ENCODE peak calls at places on chromosomes 1 and 21, in ten cellular contexts. Q, W, A, E, Y, N, R, D, P and M are unnamed samples.

GRCh38 chr1:169750041-169750440 is 16.2 kb upstream of the SELE start:
- DNase-seq in A (no peak), Q (no peak), P (no peak), E (no peak), Y (no peak), W (no peak), D (no peak), R (no peak), N (no peak), M (no peak)

GRCh38 chr1:181647314-181648035 is 164.2 kb downstream of the CACNA1E start:
- DNase-seq in W (no peak), N (no peak), P (no peak), A (no peak), D (peak), E (no peak), Y (peak), Q (peak), R (peak), M (peak)

GRCh38 chr1:162315673-162316072 is 61.0 kb downstream of the SPATA46 start:
- DNase-seq in Q (no peak), P (no peak), D (no peak), Y (no peak), W (no peak), R (no peak), E (no peak), N (no peak), A (no peak), M (no peak)

GRCh38 chr1:172917972-172918371 is 132.8 kb downstream of the TNFSF18 start:
- DNase-seq in A (no peak), N (no peak), D (peak), Y (peak), W (no peak), P (no peak), Q (no peak), R (peak), E (peak), M (no peak)

GRCh38 chr1:154849645-154850131 is 20.4 kb downstream of the KCNN3 start:
- DNase-seq in N (no peak), E (no peak), A (peak), Y (no peak), P (no peak), W (no peak), R (no peak), D (no peak), Q (no peak), M (no peak)

GRCh38 chr1:77316006-77316405 is 34.2 kb downstream of the AK5 start:
- DNase-seq in P (no peak), W (no peak), Q (no peak), D (peak), N (no peak), R (peak), Y (no peak), E (no peak), A (no peak), M (no peak)

GRCh38 chr1:224851210-224851849 is 78.1 kb upstream of the DNAH14 start:
- DNase-seq in Y (peak), W (peak), N (peak), Q (peak), A (peak), P (no peak), D (peak), E (peak), R (peak), M (peak)

GRCh38 chr1:48019714-48020315 is 22.6 kb upstream of the TRABD2B start:
- DNase-seq in A (no peak), Q (no peak), D (peak), R (no peak), P (no peak), N (no peak), Y (no peak), W (peak), E (no peak), M (peak)

GRCh38 chr1:51330331-51331201 is at the start of gene TTC39A:
- DNase-seq in A (no peak), P (no peak), Y (peak), N (no peak), D (no peak), Q (no peak), E (peak), W (no peak), R (no peak), M (peak)

GRCh38 chr1:164720329-164721036 is 161.5 kb downstream of the PBX1 start:
- DNase-seq in N (no peak), R (no peak), Y (no peak), D (no peak), E (no peak), A (no peak), P (no peak), W (no peak), Q (no peak), M (peak)

GRCh38 chr1:213277036-213277435 is 226.0 kb downstream of the RPS6KC1 start:
- DNase-seq in R (no peak), N (no peak), E (no peak), Y (peak), P (no peak), A (no peak), D (no peak), W (no peak), Q (no peak), M (peak)

GRCh38 chr1:168640184-168640583 is 63.8 kb downstream of the XCL1 start:
- DNase-seq in D (no peak), Y (no peak), Q (no peak), N (no peak), E (no peak), R (no peak), W (no peak), A (no peak), P (no peak), M (no peak)

GRCh38 chr1:156136970-156137483 is 16.4 kb upstream of the SEMA4A start:
- DNase-seq in Y (no peak), Q (peak), A (no peak), N (no peak), R (no peak), W (no peak), P (no peak), E (peak), D (no peak), M (no peak)

GRCh38 chr1:68269637-68270430 is 37.5 kb upstream of the WLS start:
- DNase-seq in D (peak), W (no peak), E (peak), R (no peak), A (no peak), Y (peak), Q (no peak), P (no peak), N (no peak), M (no peak)

GRCh38 chr1:218592688-218593087 is 247.6 kb downstream of the TGFB2 start:
- DNase-seq in Y (no peak), E (no peak), A (no peak), P (no peak), Q (peak), N (no peak), R (peak), D (no peak), W (no peak), M (no peak)

GRCh38 chr1:234495231-234495990 is 16.4 kb upstream of the TARBP1 start:
- DNase-seq in N (no peak), Y (no peak), A (no peak), W (no peak), D (peak), R (peak), Q (no peak), P (no peak), E (no peak), M (no peak)

GRCh38 chr1:202189919-202190715 is 3.5 kb upstream of the LGR6 start:
- DNase-seq in Q (peak), A (no peak), N (no peak), W (no peak), E (no peak), R (peak), Y (peak), D (no peak), P (no peak), M (peak)

GRCh38 chr1:163561570-163562295 is 240.0 kb downstream of the NUF2 start:
- DNase-seq in E (peak), Q (peak), N (no peak), R (no peak), W (no peak), P (no peak), A (no peak), D (peak), Y (peak), M (peak)

GRCh38 chr1:212513586-212513985 is 80.9 kb downstream of the NENF start:
- DNase-seq in Y (peak), R (no peak), N (no peak), D (no peak), E (no peak), Q (no peak), W (no peak), P (no peak), A (no peak), M (peak)

GRCh38 chr1:192615055-192615454 is 20.9 kb upstream of the RGS13 start:
- DNase-seq in Y (no peak), E (no peak), P (no peak), W (no peak), A (no peak), R (no peak), D (no peak), Q (no peak), N (no peak), M (no peak)

GRCh38 chr1:40232444-40232843 is 15.3 kb upstream of the TMCO2 start:
- DNase-seq in N (peak), Y (no peak), Q (no peak), P (peak), R (no peak), W (no peak), E (no peak), A (peak), D (no peak), M (no peak)

GRCh38 chr1:191498318-191498717 is 659.9 kb upstream of the RGS18 start:
- DNase-seq in P (no peak), W (no peak), D (peak), E (no peak), A (no peak), Y (peak), Q (peak), N (no peak), R (peak), M (peak)

GRCh38 chr1:6880951-6881690 is 95.9 kb downstream of the CAMTA1 start:
- DNase-seq in D (peak), Y (peak), W (no peak), A (no peak), E (no peak), Q (no peak), P (no peak), R (no peak), N (no peak), M (no peak)

GRCh38 chr1:51234721-51235425 is 1.2 kb upstream of the RNF11 start:
- DNase-seq in A (peak), R (peak), Y (peak), W (peak), P (no peak), D (peak), N (no peak), Q (peak), E (peak), M (peak)

GRCh38 chr1:8520483-8520966 is 202.6 kb downstream of the SLC45A1 start:
- DNase-seq in Q (no peak), P (no peak), W (no peak), R (no peak), D (no peak), Y (no peak), N (no peak), A (no peak), E (no peak), M (no peak)

GRCh38 chr1:33918368-33918767 is 54.5 kb downstream of the HMGB4 start:
- DNase-seq in E (no peak), W (no peak), N (no peak), Q (no peak), Y (peak), R (no peak), A (no peak), P (no peak), D (no peak), M (no peak)

GRCh38 chr1:37474697-37475379 is 458 bp downstream of the ZC3H12A start:
- DNase-seq in W (peak), N (no peak), D (no peak), P (no peak), A (no peak), E (no peak), Q (peak), R (no peak), Y (peak), M (peak)

GRCh38 chr1:182764029-182764768 is 25.4 kb upstream of the NPL start:
- DNase-seq in P (no peak), D (no peak), N (no peak), A (no peak), Y (peak), R (no peak), Q (no peak), E (no peak), W (no peak), M (peak)

GRCh38 chr1:240591078-240591477 is 20.9 kb downstream of the GREM2 start:
- DNase-seq in D (no peak), Q (no peak), E (no peak), N (no peak), P (no peak), A (no peak), Y (peak), R (no peak), W (no peak), M (no peak)

GRCh38 chr1:224498574-224499170 is 64.1 kb upstream of the WDR26 start:
- DNase-seq in R (peak), P (no peak), D (peak), A (peak), N (no peak), Y (no peak), E (peak), Q (no peak), W (no peak), M (peak)

GRCh38 chr1:54818461-54819194 is 17.5 kb upstream of the TTC22 start:
- DNase-seq in R (no peak), P (no peak), N (no peak), Q (no peak), A (no peak), D (peak), Y (no peak), E (no peak), W (no peak), M (no peak)

GRCh38 chr21:41009398-41010177 is 158.4 kb upstream of the BACE2 start:
- DNase-seq in E (no peak), D (no peak), P (no peak), A (no peak), N (no peak), Y (peak), W (no peak), Q (no peak), R (no peak), M (peak)

GRCh38 chr1:49013046-49013445 is 236.4 kb upstream of the BEND5 start:
- DNase-seq in Q (no peak), D (no peak), E (no peak), W (no peak), N (no peak), Y (peak), P (no peak), R (no peak), A (no peak), M (no peak)

GRCh38 chr1:163668472-163668871 is 346.7 kb downstream of the NUF2 start:
- DNase-seq in P (no peak), Q (no peak), R (no peak), D (peak), W (no peak), E (no peak), Y (no peak), A (no peak), N (no peak), M (no peak)

GRCh38 chr1:248842781-248843331 is 4.8 kb downstream of the ZNF672 start:
- DNase-seq in D (peak), R (no peak), E (no peak), Q (no peak), N (no peak), W (no peak), P (no peak), Y (no peak), A (no peak), M (no peak)

GRCh38 chr1:40187399-40187798 is 26.2 kb downstream of the RLF start:
- DNase-seq in W (no peak), R (no peak), E (no peak), A (no peak), Y (no peak), P (no peak), Q (no peak), N (no peak), D (no peak), M (no peak)

GRCh38 chr1:159942700-159943640 is 2.4 kb downstream of the IGSF9 start:
- DNase-seq in D (no peak), Q (no peak), E (no peak), P (no peak), R (no peak), N (no peak), A (no peak), W (no peak), Y (no peak), M (peak)

GRCh38 chr1:30684881-30685795 is 38.2 kb downstream of the MATN1 start:
- DNase-seq in A (peak), R (no peak), Q (peak), W (no peak), N (no peak), D (no peak), E (peak), Y (peak), P (peak), M (peak)